ENCODE peak calls at places on chromosomes 4 and X, in seven cellular contexts. One of them, this sample, is unnamed.

GRCh38 chr4:15873117-15873516 is 65.4 kb downstream of the FGFBP1 start:
- DNase-seq in activated CD4-positive, alpha-beta T cell treated with anti-CD3 and anti-CD28 coated beads for 36 hours: no peak
- DNase-seq in HuH-7.5: no peak
- DNase-seq in NCI-H1694: no peak
- DNase-seq in lower leg skin: no peak
- DNase-seq in RWPE1: no peak
- DNase-seq in iris pigment epithelial cell: no peak
- DNase-seq in this sample: no peak

GRCh38 chrX:119147486-119147885 is 19.9 kb upstream of the KIAA1210 start:
- DNase-seq in HuH-7.5: no peak
- DNase-seq in activated CD4-positive, alpha-beta T cell treated with anti-CD3 and anti-CD28 coated beads for 36 hours: no peak
- DNase-seq in NCI-H1694: no peak
- DNase-seq in iris pigment epithelial cell: no peak
- DNase-seq in RWPE1: no peak
- DNase-seq in lower leg skin: peak
- DNase-seq in this sample: no peak

GRCh38 chr4:206054-206453 is 81.8 kb downstream of the ZNF718 start:
- DNase-seq in RWPE1: no peak
- DNase-seq in lower leg skin: no peak
- DNase-seq in iris pigment epithelial cell: no peak
- DNase-seq in NCI-H1694: no peak
- DNase-seq in activated CD4-positive, alpha-beta T cell treated with anti-CD3 and anti-CD28 coated beads for 36 hours: no peak
- DNase-seq in HuH-7.5: no peak
- DNase-seq in this sample: no peak

GRCh38 chr4:158513246-158513645 is 8.4 kb upstream of the RXFP1 start:
- DNase-seq in NCI-H1694: no peak
- DNase-seq in RWPE1: no peak
- DNase-seq in activated CD4-positive, alpha-beta T cell treated with anti-CD3 and anti-CD28 coated beads for 36 hours: no peak
- DNase-seq in lower leg skin: no peak
- DNase-seq in iris pigment epithelial cell: no peak
- DNase-seq in HuH-7.5: no peak
- DNase-seq in this sample: no peak

GRCh38 chr4:56607926-56608325 is 73.2 kb downstream of the HOPX start:
- DNase-seq in iris pigment epithelial cell: no peak
- DNase-seq in HuH-7.5: no peak
- DNase-seq in lower leg skin: no peak
- DNase-seq in NCI-H1694: no peak
- DNase-seq in activated CD4-positive, alpha-beta T cell treated with anti-CD3 and anti-CD28 coated beads for 36 hours: no peak
- DNase-seq in RWPE1: no peak
- DNase-seq in this sample: no peak

GRCh38 chr4:138899999-138900398 is 115.6 kb upstream of the NOCT start:
- DNase-seq in HuH-7.5: no peak
- DNase-seq in lower leg skin: no peak
- DNase-seq in NCI-H1694: no peak
- DNase-seq in activated CD4-positive, alpha-beta T cell treated with anti-CD3 and anti-CD28 coated beads for 36 hours: no peak
- DNase-seq in RWPE1: no peak
- DNase-seq in iris pigment epithelial cell: no peak
- DNase-seq in this sample: no peak

GRCh38 chr4:39978378-39978775 is 666 bp upstream of the PDS5A start:
- DNase-seq in lower leg skin: no peak
- DNase-seq in NCI-H1694: no peak
- DNase-seq in iris pigment epithelial cell: no peak
- DNase-seq in activated CD4-positive, alpha-beta T cell treated with anti-CD3 and anti-CD28 coated beads for 36 hours: no peak
- DNase-seq in HuH-7.5: no peak
- DNase-seq in RWPE1: no peak
- DNase-seq in this sample: no peak

GRCh38 chr4:32778938-32779337 is 2058.8 kb downstream of the PCDH7 start:
- DNase-seq in HuH-7.5: no peak
- DNase-seq in RWPE1: no peak
- DNase-seq in iris pigment epithelial cell: no peak
- DNase-seq in activated CD4-positive, alpha-beta T cell treated with anti-CD3 and anti-CD28 coated beads for 36 hours: no peak
- DNase-seq in lower leg skin: no peak
- DNase-seq in NCI-H1694: no peak
- DNase-seq in this sample: no peak

GRCh38 chr4:53010320-53010719 is 148.2 kb downstream of the RASL11B start:
- DNase-seq in RWPE1: no peak
- DNase-seq in NCI-H1694: no peak
- DNase-seq in iris pigment epithelial cell: peak
- DNase-seq in HuH-7.5: no peak
- DNase-seq in activated CD4-positive, alpha-beta T cell treated with anti-CD3 and anti-CD28 coated beads for 36 hours: no peak
- DNase-seq in lower leg skin: no peak
- DNase-seq in this sample: no peak

GRCh38 chr4:78618426-78618825 is 66.9 kb downstream of the ANXA3 start:
- DNase-seq in lower leg skin: no peak
- DNase-seq in HuH-7.5: no peak
- DNase-seq in NCI-H1694: no peak
- DNase-seq in RWPE1: no peak
- DNase-seq in activated CD4-positive, alpha-beta T cell treated with anti-CD3 and anti-CD28 coated beads for 36 hours: no peak
- DNase-seq in iris pigment epithelial cell: peak
- DNase-seq in this sample: no peak

This sample was measured in NCI-H1436 treated with DMSO at 0.1 percent for 48 hours.